ENCODE peak calls at places on chromosomes 2 and 18, in seven cellular contexts. A is germinal center; F is lower leg skin; Y is activated T-helper 1 cell treated with anti-CD3 and anti-CD28 coated beads, Interleukin-2, amount 50 U/mL, for 16 hours; S is cardiac septum; J is NCI-H2081; M is right cardiac atrium. T is an unnamed sample.

GRCh38 chr18:36786686-36787085 is 42.1 kb downstream of the TPGS2 start:
- DNase-seq in A (no peak), F (peak; percentile 60), Y (no peak), S (no peak), J (no peak), M (peak; percentile 86), T (no peak)

GRCh38 chr2:160408575-160409291 is 84.9 kb downstream of the RBMS1 start:
- DNase-seq in A (no peak), F (no peak), Y (no peak), S (no peak), J (no peak), M (peak; percentile 58), T (no peak)

GRCh38 chr18:24602156-24602555 is 141.7 kb downstream of the HRH4 start:
- DNase-seq in A (no peak), F (no peak), Y (no peak), S (no peak), J (no peak), M (no peak), T (no peak)

GRCh38 chr2:177161741-177162440 is 50.7 kb upstream of the HNRNPA3 start:
- DNase-seq in A (peak; percentile 27), F (no peak), Y (no peak), S (no peak), J (peak; percentile 21), M (no peak), T (peak; percentile 47)

GRCh38 chr2:55511508-55512124 is 7.9 kb upstream of the CFAP36 start:
- DNase-seq in A (no peak), F (no peak), Y (no peak), S (no peak), J (peak; percentile 42), M (no peak), T (no peak)

GRCh38 chr18:10124071-10124470 is 210.3 kb downstream of the VAPA start:
- DNase-seq in A (no peak), F (no peak), Y (no peak), S (no peak), J (no peak), M (no peak), T (no peak)

GRCh38 chr18:39611381-39612090 is 2045.9 kb upstream of the CELF4 start:
- DNase-seq in A (no peak), F (no peak), Y (no peak), S (no peak), J (no peak), M (no peak), T (no peak)

GRCh38 chr2:235444101-235444597 is 49.7 kb upstream of the AGAP1 start:
- DNase-seq in A (no peak), F (no peak), Y (no peak), S (no peak), J (no peak), M (no peak), T (no peak)

GRCh38 chr18:68267583-68267982 is 447.3 kb downstream of the TMX3 start:
- DNase-seq in A (no peak), F (no peak), Y (no peak), S (no peak), J (no peak), M (no peak), T (no peak)

GRCh38 chr2:234005126-234005525 is 45.4 kb upstream of the SPP2 start:
- DNase-seq in A (no peak), F (no peak), Y (no peak), S (no peak), J (no peak), M (no peak), T (no peak)

GRCh38 chr2:106970471-106971261 is 84.7 kb upstream of the ST6GAL2 start:
- DNase-seq in A (no peak), F (no peak), Y (no peak), S (no peak), J (no peak), M (no peak), T (no peak)

GRCh38 chr18:11885278-11885991 is 22.7 kb downstream of the MPPE1 start:
- DNase-seq in A (no peak), F (no peak), Y (no peak), S (no peak), J (no peak), M (peak; percentile 74), T (no peak)

GRCh38 chr2:136242687-136243277 is 124.8 kb upstream of the CXCR4 start:
- DNase-seq in A (no peak), F (no peak), Y (peak; percentile 24), S (no peak), J (no peak), M (no peak), T (no peak)

GRCh38 chr2:96359310-96359709 is 23.7 kb downstream of the NCAPH start:
- DNase-seq in A (no peak), F (no peak), Y (peak; percentile 11), S (no peak), J (no peak), M (peak; percentile 64), T (peak; percentile 23)

GRCh38 chr2:237669129-237669627 is 41.8 kb downstream of the LRRFIP1 start:
- DNase-seq in A (no peak), F (no peak), Y (no peak), S (no peak), J (no peak), M (no peak), T (no peak)

GRCh38 chr2:201821080-201821479 is 14.7 kb downstream of the CDK15 start:
- DNase-seq in A (no peak), F (no peak), Y (no peak), S (no peak), J (no peak), M (no peak), T (no peak)

GRCh38 chr2:53460347-53460746 is 307.3 kb upstream of the CHAC2 start:
- DNase-seq in A (no peak), F (no peak), Y (no peak), S (no peak), J (peak; percentile 26), M (no peak), T (no peak)

GRCh38 chr2:185628985-185629384 is 109.6 kb upstream of the FSIP2 start:
- DNase-seq in A (no peak), F (no peak), Y (no peak), S (no peak), J (no peak), M (no peak), T (no peak)

GRCh38 chr2:33765122-33765521 is 166.0 kb upstream of the FAM98A start:
- DNase-seq in A (no peak), F (no peak), Y (no peak), S (no peak), J (no peak), M (no peak), T (no peak)

GRCh38 chr2:237182422-237183123 is 96.9 kb downstream of the COPS8 start:
- DNase-seq in A (no peak), F (peak; percentile 39), Y (no peak), S (no peak), J (no peak), M (no peak), T (no peak)

GRCh38 chr2:203280428-203281064 is 41.7 kb downstream of the CYP20A1 start:
- DNase-seq in A (no peak), F (no peak), Y (no peak), S (no peak), J (no peak), M (no peak), T (no peak)

GRCh38 chr2:183898641-183899040 is 699.7 kb upstream of the ZNF804A start:
- DNase-seq in A (no peak), F (no peak), Y (no peak), S (no peak), J (no peak), M (no peak), T (no peak)

GRCh38 chr18:45621068-45621511 is 5.8 kb downstream of the SLC14A2 start:
- DNase-seq in A (peak; percentile 58), F (peak; percentile 46), Y (peak; percentile 8), S (no peak), J (peak; percentile 45), M (peak; percentile 67), T (peak; percentile 44)

GRCh38 chr2:231104115-231104713 is 20.6 kb downstream of the HTR2B start:
- DNase-seq in A (peak; percentile 52), F (peak; percentile 54), Y (no peak), S (no peak), J (peak; percentile 30), M (no peak), T (peak; percentile 58)

GRCh38 chr18:35378206-35378795 is 1.2 kb upstream of the ZNF396 start:
- DNase-seq in A (no peak), F (no peak), Y (no peak), S (no peak), J (no peak), M (no peak), T (no peak)